ENCODE peak calls at places on chromosomes 16 and 17, in eight cellular contexts. R is hepatocyte, Q is OCI-LY7, S is neural progenitor cell, J is PC-3, V is GM23338, Y is SK-N-SH, G is MM.1S. L is an unnamed sample. For H3K4me1, the result is how much of the 10 kb centered on the place peaks cover.

GRCh38 chr17:43669971-43670644 is 8.4 kb upstream of the MEOX1 start:
- DNase-seq in J (peak), S (no peak), G (peak), Y (no peak), V (peak), R (peak), Q (no peak), L (no peak)

GRCh38 chr16:56477096-56477878 is 25.9 kb downstream of the OGFOD1 start:
- DNase-seq in R (peak), V (no peak), Q (no peak), G (no peak), J (peak), S (no peak), Y (no peak), L (peak)

GRCh38 chr17:21263351-21263750 is 10.1 kb upstream of the NATD1 start:
- DNase-seq in R (no peak), Y (no peak), G (no peak), Q (no peak), S (no peak), V (no peak), J (peak), L (peak)

GRCh38 chr17:72512649-72513556 is 392.1 kb downstream of the SOX9 start:
- DNase-seq in V (no peak), Y (no peak), G (no peak), Q (peak), R (no peak), S (no peak), J (no peak), L (no peak)

GRCh38 chr17:48335858-48336500 is 94.0 kb downstream of the SKAP1 start:
- DNase-seq in G (peak), S (peak), R (peak), Q (peak), V (peak), J (peak), Y (peak), L (peak)

GRCh38 chr17:1762906-1763829 is 1.3 kb downstream of the SERPINF1 start:
- DNase-seq in Y (peak), V (peak), J (no peak), G (no peak), Q (no peak), R (peak), S (peak), L (peak)

GRCh38 chr16:81136331-81137011 is 40.3 kb upstream of the GCSH start:
- DNase-seq in V (no peak), R (no peak), G (no peak), Y (no peak), S (no peak), Q (no peak), J (no peak), L (no peak)

GRCh38 chr17:29793501-29793900 is 136.5 kb downstream of the SSH2 start:
- DNase-seq in R (no peak), V (no peak), J (no peak), Q (no peak), S (no peak), G (no peak), Y (no peak), L (no peak)

GRCh38 chr17:82985973-82986372 is 93.4 kb upstream of the METRNL start:
- DNase-seq in R (peak), S (peak), G (peak), Y (peak), Q (peak), V (peak), J (no peak), L (peak)

GRCh38 chr16:50335198-50335958 is 33.4 kb downstream of the BRD7 start:
- DNase-seq in R (no peak), Q (no peak), Y (no peak), V (no peak), J (no peak), G (peak), S (no peak), L (peak)

GRCh38 chr17:4365628-4366311 is 705 bp downstream of the UBE2G1 start:
- DNase-seq in G (peak), J (no peak), V (peak), S (peak), Y (peak), Q (peak), R (peak), L (peak)

GRCh38 chr17:62688398-62689140 is 61.1 kb downstream of the MRC2 start:
- DNase-seq in Q (no peak), S (no peak), J (no peak), Y (no peak), R (no peak), G (no peak), V (no peak), L (no peak)

GRCh38 chr17:77454560-77455095 is 313.9 kb downstream of the SEC14L1 start:
- DNase-seq in Q (peak), R (no peak), V (no peak), G (no peak), Y (no peak), S (no peak), J (no peak), L (no peak)

GRCh38 chr17:61431594-61432311 is 20.5 kb upstream of the TBX4 start:
- DNase-seq in Q (no peak), Y (no peak), J (no peak), V (no peak), R (no peak), S (no peak), G (no peak), L (peak)

GRCh38 chr16:4376126-4376819 is 4.6 kb downstream of the VASN start:
- DNase-seq in Q (no peak), S (peak), J (peak), R (peak), V (no peak), Y (peak), G (no peak), L (peak)

GRCh38 chr17:29573871-29574731 is 5.6 kb downstream of the TP53I13 start:
- DNase-seq in Q (no peak), J (no peak), S (no peak), Y (no peak), V (no peak), R (no peak), G (no peak), L (no peak)

GRCh38 chr17:50184611-50185398 is 16.6 kb downstream of the COL1A1 start:
- DNase-seq in R (no peak), Q (no peak), S (peak), J (no peak), G (no peak), Y (no peak), V (peak), L (peak)

GRCh38 chr17:418421-418751 is 65.8 kb upstream of the RPH3AL start:
- DNase-seq in V (no peak), S (no peak), R (no peak), J (no peak), G (no peak), Y (no peak), Q (no peak), L (no peak)

GRCh38 chr16:15482068-15482747 is 47.8 kb downstream of the BMERB1 start:
- DNase-seq in R (peak), Q (no peak), G (no peak), S (no peak), V (peak), J (peak), Y (peak), L (peak)

GRCh38 chr17:31279401-31279800 is 17.6 kb downstream of the OMG start:
- DNase-seq in Y (no peak), Q (no peak), V (peak), J (no peak), G (no peak), R (no peak), S (no peak), L (no peak)

GRCh38 chr16:65782537-65783290 is 583.8 kb upstream of the CDH5 start:
- DNase-seq in S (no peak), G (no peak), Y (no peak), R (no peak), Q (no peak), V (no peak), J (peak), L (peak)

GRCh38 chr17:7837375-7838290 is 3.6 kb downstream of the KDM6B start:
- DNase-seq in G (no peak), Y (no peak), J (no peak), V (peak), Q (peak), S (peak), R (peak), L (peak)

GRCh38 chr17:74549343-74549742 is 3.4 kb upstream of the CD300C start:
- DNase-seq in R (no peak), S (no peak), G (no peak), V (no peak), Q (no peak), Y (no peak), J (no peak), L (no peak)

GRCh38 chr16:55324491-55325447 is 766 bp downstream of the IRX6 start:
- DNase-seq in G (no peak), S (peak), Q (no peak), J (no peak), Y (peak), V (peak), R (no peak), L (peak)

GRCh38 chr17:31525801-31526549 is 134.5 kb downstream of the RAB11FIP4 start:
- DNase-seq in S (peak), J (peak), Q (peak), R (no peak), Y (peak), V (peak), G (no peak), L (peak)

GRCh38 chr17:59296190-59296589 is 35.3 kb upstream of the YPEL2 start:
- DNase-seq in S (peak), J (peak), V (no peak), R (no peak), Q (no peak), G (no peak), Y (no peak), L (no peak)

GRCh38 chr17:77618173-77618572 is 340.3 kb upstream of the TNRC6C start:
- DNase-seq in S (no peak), Y (no peak), V (no peak), Q (no peak), G (no peak), R (no peak), J (no peak), L (no peak)

GRCh38 chr17:9150407-9151090 is 129.2 kb downstream of the NTN1 start:
- DNase-seq in Q (no peak), S (peak), G (no peak), J (no peak), Y (no peak), V (no peak), R (peak), L (peak)

GRCh38 chr17:73356561-73357170 is 44.9 kb upstream of the CDC42EP4 start:
- DNase-seq in G (no peak), R (no peak), Q (no peak), Y (peak), J (no peak), V (no peak), S (no peak), L (no peak)

GRCh38 chr16:27314161-27314723 is 468 bp downstream of the IL4R start:
- DNase-seq in Y (peak), S (no peak), G (no peak), V (peak), Q (no peak), J (peak), R (peak), L (peak)

GRCh38 chr16:906296-906695 is 64.5 kb downstream of the LMF1 start:
- DNase-seq in Y (no peak), S (no peak), R (no peak), J (no peak), Q (no peak), G (no peak), V (no peak), L (no peak)

GRCh38 chr16:78444-79145 is 570 bp downstream of the MPG start:
- DNase-seq in R (peak), V (no peak), Y (no peak), J (peak), Q (peak), G (peak), S (no peak), L (peak)

GRCh38 chr17:5419356-5419958 is at the start of gene NUP88:
- DNase-seq in R (peak), J (peak), G (peak), V (peak), Q (peak), S (peak), Y (peak), L (peak)

GRCh38 chr17:143785-144281 is 6.5 kb downstream of the SCGB1C2 start:
- DNase-seq in G (peak), S (peak), R (peak), J (peak), Y (peak), Q (peak), V (peak), L (peak)

GRCh38 chr16:15970202-15970601 is 20.8 kb downstream of the ABCC1 start:
- DNase-seq in G (no peak), V (peak), J (peak), Q (peak), S (peak), Y (no peak), R (no peak), L (no peak)

GRCh38 chr17:75783803-75784472 is 668 bp upstream of the UNK start:
- DNase-seq in R (peak), S (peak), Y (no peak), Q (peak), V (peak), J (no peak), G (no peak), L (no peak)

GRCh38 chr17:75785016-75785769 is 587 bp downstream of the UNK start:
- DNase-seq in Y (peak), R (peak), V (peak), Q (peak), J (peak), S (peak), G (peak), L (peak)

GRCh38 chr17:75783069-75783783 is 1.4 kb upstream of the UNK start:
- DNase-seq in Q (peak), R (peak), J (peak), S (no peak), G (peak), Y (peak), V (peak), L (peak)

GRCh38 chr17:75785770-75786538 is 1.3 kb downstream of the UNK start:
- DNase-seq in R (no peak), V (no peak), Y (peak), S (no peak), Q (peak), G (no peak), J (peak), L (peak)

DNA sequence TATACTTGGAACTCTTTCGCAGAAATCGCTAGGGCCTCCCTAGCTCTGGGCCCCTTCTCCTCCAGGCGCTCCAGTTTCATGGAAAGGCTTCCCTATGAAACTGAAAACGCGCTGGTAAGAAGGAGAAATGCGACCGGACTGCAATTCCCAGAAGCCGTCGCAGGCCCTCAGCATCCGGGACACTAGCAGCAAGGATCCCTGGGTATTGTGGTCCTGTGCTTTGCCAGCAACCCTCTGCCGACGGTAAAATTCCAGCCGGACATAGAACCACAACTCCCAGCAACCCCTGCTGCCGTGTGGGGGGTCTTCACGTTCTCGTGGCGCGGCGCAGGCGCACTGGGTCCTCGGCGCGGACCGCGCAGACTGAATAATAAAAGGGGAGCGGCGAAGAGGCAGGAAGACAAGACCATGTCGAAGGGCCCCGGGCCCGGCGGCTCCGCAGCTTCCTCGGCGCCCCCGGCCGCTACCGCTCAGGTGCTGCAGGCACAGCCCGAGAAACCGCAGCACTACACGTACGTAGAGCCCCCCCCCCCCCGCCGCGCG is at the start of gene UNK:
- DNase-seq in G (peak), V (peak), Y (peak), S (peak), Q (peak), R (peak), J (peak), L (peak)
- H3K4me1 ChIP-seq in G (under half), V (under half), Y (under half), S (under half), Q (half or more), R (under half), J (under half), L (under half)

DNA sequence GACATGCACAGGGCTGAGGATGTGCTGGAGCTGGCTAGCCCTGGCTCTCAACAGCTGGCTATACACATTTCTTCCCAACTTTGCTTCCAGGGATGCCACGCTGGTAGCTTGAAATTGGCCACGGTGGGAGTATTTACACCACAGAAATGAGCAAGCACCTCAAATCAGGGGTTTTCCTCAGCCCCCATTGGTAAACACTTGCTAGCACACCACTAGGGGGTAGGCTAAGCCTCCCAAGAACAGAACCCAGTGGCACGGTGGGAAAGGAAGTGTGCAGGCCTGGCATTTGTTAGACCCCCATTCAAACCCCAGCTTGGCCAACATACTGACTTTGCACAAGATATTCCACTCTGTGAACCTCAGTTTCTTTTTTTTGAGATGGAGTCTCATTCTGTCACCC is 12.9 kb downstream of the DRC3 start:
- DNase-seq in J (no peak), R (no peak), V (peak), G (no peak), Y (peak), Q (peak), S (no peak), L (peak)
- H3K4me3 ChIP-seq in J (no peak), R (no peak), V (no peak), G (no peak), Y (no peak), Q (no peak), S (no peak), L (no peak)

GRCh38 chr16:82763371-82763770 is 136.6 kb downstream of the CDH13 start:
- DNase-seq in Y (no peak), G (no peak), R (no peak), J (no peak), Q (no peak), S (no peak), V (no peak), L (no peak)

GRCh38 chr16:82761236-82761635 is 134.5 kb downstream of the CDH13 start:
- DNase-seq in G (no peak), Q (no peak), R (no peak), J (no peak), Y (no peak), V (no peak), S (no peak), L (peak)

GRCh38 chr16:82758406-82758805 is 131.6 kb downstream of the CDH13 start:
- DNase-seq in S (no peak), Q (no peak), J (no peak), G (no peak), R (no peak), Y (no peak), V (no peak), L (no peak)

GRCh38 chr16:82758904-82759303 is 132.1 kb downstream of the CDH13 start:
- DNase-seq in S (no peak), J (no peak), Q (no peak), Y (no peak), R (no peak), G (no peak), V (no peak), L (no peak)

DNA sequence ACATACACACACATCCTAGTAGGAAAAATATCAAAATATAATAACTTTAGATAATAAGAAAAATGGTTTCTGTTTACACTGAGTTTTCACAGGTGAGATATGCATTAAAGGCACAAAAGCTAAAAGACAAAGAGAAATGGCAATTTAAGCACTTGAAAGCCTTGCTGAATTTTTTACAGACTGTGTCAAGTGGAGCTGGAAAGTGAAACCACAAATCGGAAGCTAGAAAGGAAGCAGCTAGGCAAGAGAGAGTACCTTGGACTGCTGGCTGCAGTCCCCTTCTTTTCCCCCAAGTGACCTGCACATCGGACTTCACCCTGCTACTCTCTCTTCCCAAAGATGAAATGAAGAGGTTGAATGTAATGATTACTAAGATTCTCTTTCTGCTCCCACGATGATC is 135.1 kb downstream of the CDH13 start:
- DNase-seq in R (no peak), J (no peak), S (no peak), G (peak), Q (no peak), V (no peak), Y (no peak), L (peak)
- TF ChIP-seq EZH2phosphoT487 in R (no peak), J (no peak), S (no peak), G (no peak), Q (no peak), V (no peak), Y (no peak), L (no peak)

GRCh38 chr17:44940768-44941167 is 6.8 kb downstream of the KIF18B start:
- DNase-seq in G (no peak), Y (no peak), S (no peak), V (no peak), R (no peak), J (no peak), Q (no peak), L (no peak)

GRCh38 chr17:44942456-44942855 is 5.1 kb downstream of the KIF18B start:
- DNase-seq in J (no peak), Q (no peak), S (no peak), R (no peak), V (no peak), Y (peak), G (no peak), L (no peak)

GRCh38 chr17:44940321-44940720 is 7.3 kb downstream of the KIF18B start:
- DNase-seq in G (no peak), Y (peak), Q (no peak), S (no peak), R (no peak), J (peak), V (peak), L (peak)

GRCh38 chr17:44947461-44948314 is at the start of gene KIF18B:
- DNase-seq in Q (peak), J (peak), G (peak), R (peak), V (peak), Y (peak), S (peak), L (peak)

DNA sequence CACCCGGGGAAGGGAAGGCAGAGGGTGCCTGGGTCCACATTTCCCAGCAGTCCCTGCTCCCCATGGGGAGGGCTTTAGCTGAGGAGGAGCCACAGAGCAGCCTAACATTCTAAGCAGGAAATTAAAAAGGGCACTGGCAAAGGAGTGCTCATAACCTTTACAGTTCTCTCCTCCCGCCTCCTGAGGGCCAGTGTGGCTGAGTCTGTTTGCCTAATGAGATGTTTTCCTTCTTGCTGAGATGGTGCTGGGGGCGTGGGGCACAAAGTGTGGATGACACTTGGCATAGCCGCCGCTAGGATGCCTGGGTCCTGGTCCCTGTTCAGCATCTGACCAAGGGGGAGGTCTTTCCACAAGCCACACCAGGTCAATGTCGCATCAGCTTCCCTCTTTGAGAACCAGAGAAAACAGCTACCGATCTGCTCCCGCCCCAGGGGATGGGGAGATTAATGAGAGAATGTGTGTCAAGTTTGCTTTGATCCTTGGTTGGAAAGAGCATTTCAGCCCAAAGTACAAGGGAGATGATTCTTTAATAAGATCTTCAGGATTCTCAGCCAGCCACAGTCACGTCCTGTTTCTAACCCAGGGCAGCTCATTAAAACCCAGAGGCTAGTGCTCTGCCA is 5.8 kb downstream of the KIF18B start:
- DNase-seq in Q (no peak), G (no peak), R (no peak), V (no peak), Y (peak), S (no peak), J (no peak), L (no peak)
- H3K4me1 ChIP-seq in Q (under half), G (under half), R (under half), V (under half), Y (under half), S (under half), J (half or more), L (under half)

L was measured in GM23248.